ENCODE peak calls at places on chromosomes 1 and 21, in six cellular contexts. U is neural progenitor cell; R is NCI-H2029; G is CD8-positive, alpha-beta memory T cell; W is kidney glomerular epithelial cell; P is right cardiac atrium. C is an unnamed sample.

GRCh38 chr1:112704511-112704907 is 2.4 kb downstream of the RHOC start:
- DNase-seq in R (no peak), U (no peak), P (no peak), G (no peak), W (no peak), C (no peak)

GRCh38 chr1:210691039-210691438 is 362.3 kb downstream of the HHAT start:
- DNase-seq in G (no peak), U (no peak), W (no peak), R (no peak), P (no peak), C (no peak)

GRCh38 chr1:12031039-12031980 is 12.0 kb downstream of the MIIP start:
- DNase-seq in R (no peak), U (peak), G (no peak), P (peak), W (no peak), C (no peak)

GRCh38 chr1:101728029-101728428 is 268.7 kb downstream of the OLFM3 start:
- DNase-seq in R (no peak), P (no peak), G (no peak), W (no peak), U (no peak), C (no peak)

GRCh38 chr1:241706967-241707366 is 54.9 kb downstream of the WDR64 start:
- DNase-seq in G (peak), U (no peak), W (no peak), P (peak), R (no peak), C (no peak)

GRCh38 chr21:42027804-42028753 is 17.9 kb upstream of the ZBTB21 start:
- DNase-seq in P (no peak), R (no peak), G (no peak), U (no peak), W (no peak), C (no peak)

GRCh38 chr1:21254335-21254951 is 35.8 kb downstream of the ECE1 start:
- DNase-seq in U (no peak), R (no peak), W (no peak), G (no peak), P (peak), C (no peak)

GRCh38 chr1:93976711-93977328 is 67.6 kb upstream of the GCLM start:
- DNase-seq in U (no peak), R (no peak), G (no peak), P (no peak), W (no peak), C (no peak)

GRCh38 chr21:41768371-41769042 is 1.7 kb upstream of the RIPK4 start:
- DNase-seq in R (peak), P (no peak), W (peak), G (no peak), U (peak), C (peak)

GRCh38 chr1:217889401-217889800 is 258.3 kb downstream of the SPATA17 start:
- DNase-seq in W (no peak), R (no peak), U (peak), G (no peak), P (peak), C (no peak)

GRCh38 chr1:173042806-173043205 is 7.9 kb downstream of the TNFSF18 start:
- DNase-seq in G (no peak), P (no peak), U (no peak), W (peak), R (no peak), C (no peak)

GRCh38 chr1:176857632-176858031 is 306.9 kb downstream of the ASTN1 start:
- DNase-seq in W (no peak), P (no peak), U (no peak), R (no peak), G (no peak), C (no peak)

GRCh38 chr21:45555251-45555556 is 13.0 kb upstream of the SLC19A1 start:
- DNase-seq in P (no peak), G (no peak), U (no peak), R (no peak), W (no peak), C (no peak)

GRCh38 chr1:12191242-12192032 is 24.6 kb downstream of the TNFRSF1B start:
- DNase-seq in P (no peak), G (no peak), U (no peak), R (peak), W (no peak), C (no peak)

GRCh38 chr1:77175230-77175844 is 43.9 kb downstream of the PIGK start:
- DNase-seq in R (no peak), U (peak), W (no peak), G (no peak), P (no peak), C (no peak)

GRCh38 chr21:28554660-28555475 is 437.8 kb downstream of the LTN1 start:
- DNase-seq in G (no peak), W (peak), R (no peak), U (peak), P (no peak), C (no peak)

GRCh38 chr1:174789399-174789798 is 210.3 kb upstream of the CACYBP start:
- DNase-seq in P (no peak), W (peak), G (no peak), U (no peak), R (no peak), C (no peak)

GRCh38 chr1:32782086-32782485 is 35.1 kb downstream of the YARS1 start:
- DNase-seq in G (no peak), P (no peak), W (no peak), U (no peak), R (no peak), C (no peak)

GRCh38 chr1:153760440-153760839 is 14.8 kb upstream of the SLC27A3 start:
- DNase-seq in R (no peak), U (no peak), W (no peak), P (no peak), G (no peak), C (no peak)

GRCh38 chr1:95408506-95409136 is 174.6 kb downstream of the RWDD3 start:
- DNase-seq in W (no peak), G (no peak), P (no peak), U (peak), R (no peak), C (no peak)

GRCh38 chr1:66542811-66543767 is 9.1 kb downstream of the SGIP1 start:
- DNase-seq in U (no peak), W (peak), G (no peak), P (peak), R (peak), C (peak)

GRCh38 chr21:45407629-45408247 is 2.8 kb downstream of the COL18A1 start:
- DNase-seq in U (no peak), W (no peak), R (no peak), P (peak), G (no peak), C (no peak)

GRCh38 chr1:169867012-169867679 is 26.6 kb downstream of the SCYL3 start:
- DNase-seq in U (no peak), R (no peak), G (no peak), P (no peak), W (no peak), C (no peak)